ENCODE peak calls at places on chromosomes 12 and 14, in ten cellular contexts. K, F, Q, B, W, V, Y, J, Z and X are unnamed samples.

GRCh38 chr12:110224379-110225304 is 56.4 kb upstream of the ATP2A2 start:
- DNase-seq in Z (no peak), B (peak), W (peak), Y (peak), V (peak), J (no peak), Q (peak), F (peak), K (no peak), X (no peak)

GRCh38 chr12:104802198-104802597 is 155.9 kb downstream of the SLC41A2 start:
- DNase-seq in K (no peak), B (no peak), Q (no peak), F (no peak), W (peak), Y (peak), V (peak), Z (no peak), J (no peak), X (no peak)

GRCh38 chr14:35504260-35504659 is 29.7 kb upstream of the INSM2 start:
- DNase-seq in B (no peak), K (no peak), Q (no peak), F (no peak), Y (no peak), J (no peak), W (no peak), Z (no peak), V (no peak), X (no peak)

GRCh38 chr12:74171478-74171909 is 366.1 kb upstream of the ATXN7L3B start:
- DNase-seq in B (peak), Z (no peak), Q (no peak), W (no peak), K (no peak), Y (no peak), J (no peak), V (no peak), F (peak), X (no peak)

GRCh38 chr12:90280033-90280432 is 571.4 kb upstream of the ATP2B1 start:
- DNase-seq in Y (no peak), J (no peak), F (no peak), Z (no peak), V (no peak), B (no peak), Q (no peak), K (no peak), W (peak), X (no peak)

GRCh38 chr12:105912911-105913514 is 225.7 kb downstream of the NUAK1 start:
- DNase-seq in J (no peak), Q (no peak), Y (no peak), W (no peak), B (no peak), K (no peak), V (no peak), Z (no peak), F (no peak), X (no peak)

GRCh38 chr14:58109761-58110160 is 42.3 kb downstream of the ARMH4 start:
- DNase-seq in B (no peak), Q (no peak), J (no peak), Y (no peak), K (no peak), V (no peak), W (no peak), F (no peak), Z (no peak), X (no peak)

GRCh38 chr12:114990396-114990795 is 306.4 kb upstream of the TBX3 start:
- DNase-seq in V (no peak), B (no peak), F (no peak), Q (no peak), J (no peak), W (no peak), Y (no peak), Z (no peak), K (no peak), X (no peak)

GRCh38 chr12:47397664-47398281 is 308.1 kb downstream of the RPAP3 start:
- DNase-seq in K (peak), J (no peak), B (no peak), Q (peak), W (peak), Z (no peak), V (peak), F (no peak), Y (peak), X (peak)

GRCh38 chr12:57657744-57658143 is 24.7 kb upstream of the B4GALNT1 start:
- DNase-seq in Z (no peak), V (no peak), Y (no peak), W (no peak), J (no peak), K (no peak), Q (peak), B (no peak), F (peak), X (no peak)

GRCh38 chr14:59154383-59154782 is 34.1 kb upstream of the DAAM1 start:
- DNase-seq in J (no peak), B (no peak), K (peak), F (no peak), V (no peak), W (no peak), Y (no peak), Q (no peak), Z (no peak), X (no peak)